ENCODE peak calls at places on chromosomes 3 and 15, in ten cellular contexts. One of them, this sample, is unnamed.

GRCh38 chr3:129934234-129935123 is 40.0 kb upstream of the TRH start:
- DNase-seq in breast epithelium: no peak
- DNase-seq in T47D: peak
- DNase-seq in amygdala: peak
- DNase-seq in NCI-H510A treated with DMSO at 0.1 percent for 48 hours: peak
- DNase-seq in GM10248: peak
- DNase-seq in activated CD4-positive, alpha-beta T cell treated with anti-CD3 and anti-CD28 coated beads, Interleukin-2, amount 50 U/mL, for 1 hour: peak
- DNase-seq in lower leg skin: peak
- DNase-seq in EH: peak
- DNase-seq in amniotic epithelial cell: no peak
- DNase-seq in this sample: no peak

GRCh38 chr3:195054311-195054710 is 216.6 kb downstream of the XXYLT1 start:
- DNase-seq in activated CD4-positive, alpha-beta T cell treated with anti-CD3 and anti-CD28 coated beads, Interleukin-2, amount 50 U/mL, for 1 hour: no peak
- DNase-seq in GM10248: no peak
- DNase-seq in NCI-H510A treated with DMSO at 0.1 percent for 48 hours: no peak
- DNase-seq in lower leg skin: no peak
- DNase-seq in breast epithelium: no peak
- DNase-seq in amygdala: no peak
- DNase-seq in T47D: no peak
- DNase-seq in amniotic epithelial cell: no peak
- DNase-seq in EH: no peak
- DNase-seq in this sample: no peak

GRCh38 chr15:29671308-29671981 is 150.8 kb downstream of the TJP1 start:
- DNase-seq in T47D: no peak
- DNase-seq in amygdala: no peak
- DNase-seq in amniotic epithelial cell: peak
- DNase-seq in lower leg skin: no peak
- DNase-seq in EH: peak
- DNase-seq in GM10248: no peak
- DNase-seq in NCI-H510A treated with DMSO at 0.1 percent for 48 hours: no peak
- DNase-seq in breast epithelium: no peak
- DNase-seq in activated CD4-positive, alpha-beta T cell treated with anti-CD3 and anti-CD28 coated beads, Interleukin-2, amount 50 U/mL, for 1 hour: no peak
- DNase-seq in this sample: no peak

GRCh38 chr3:29978036-29978435 is 628.4 kb upstream of the TGFBR2 start:
- DNase-seq in EH: peak
- DNase-seq in amniotic epithelial cell: no peak
- DNase-seq in breast epithelium: no peak
- DNase-seq in activated CD4-positive, alpha-beta T cell treated with anti-CD3 and anti-CD28 coated beads, Interleukin-2, amount 50 U/mL, for 1 hour: no peak
- DNase-seq in GM10248: no peak
- DNase-seq in lower leg skin: no peak
- DNase-seq in NCI-H510A treated with DMSO at 0.1 percent for 48 hours: no peak
- DNase-seq in T47D: peak
- DNase-seq in amygdala: no peak
- DNase-seq in this sample: no peak

GRCh38 chr3:65597952-65598413 is 440.7 kb downstream of the MAGI1 start:
- DNase-seq in GM10248: peak
- DNase-seq in EH: no peak
- DNase-seq in amniotic epithelial cell: no peak
- DNase-seq in breast epithelium: no peak
- DNase-seq in NCI-H510A treated with DMSO at 0.1 percent for 48 hours: no peak
- DNase-seq in lower leg skin: no peak
- DNase-seq in activated CD4-positive, alpha-beta T cell treated with anti-CD3 and anti-CD28 coated beads, Interleukin-2, amount 50 U/mL, for 1 hour: no peak
- DNase-seq in amygdala: peak
- DNase-seq in T47D: no peak
- DNase-seq in this sample: no peak

GRCh38 chr3:71713041-71713440 is 12.2 kb downstream of the EIF4E3 start:
- DNase-seq in GM10248: no peak
- DNase-seq in lower leg skin: no peak
- DNase-seq in amygdala: no peak
- DNase-seq in NCI-H510A treated with DMSO at 0.1 percent for 48 hours: peak
- DNase-seq in EH: no peak
- DNase-seq in T47D: peak
- DNase-seq in amniotic epithelial cell: no peak
- DNase-seq in breast epithelium: no peak
- DNase-seq in activated CD4-positive, alpha-beta T cell treated with anti-CD3 and anti-CD28 coated beads, Interleukin-2, amount 50 U/mL, for 1 hour: no peak
- DNase-seq in this sample: no peak

GRCh38 chr3:170724599-170724998 is 138.7 kb upstream of the SLC7A14 start:
- DNase-seq in GM10248: no peak
- DNase-seq in amniotic epithelial cell: peak
- DNase-seq in T47D: no peak
- DNase-seq in activated CD4-positive, alpha-beta T cell treated with anti-CD3 and anti-CD28 coated beads, Interleukin-2, amount 50 U/mL, for 1 hour: no peak
- DNase-seq in EH: peak
- DNase-seq in breast epithelium: no peak
- DNase-seq in lower leg skin: peak
- DNase-seq in amygdala: no peak
- DNase-seq in NCI-H510A treated with DMSO at 0.1 percent for 48 hours: no peak
- DNase-seq in this sample: no peak

GRCh38 chr15:34841220-34841841 is 46.0 kb upstream of the ACTC1 start:
- DNase-seq in amygdala: no peak
- DNase-seq in activated CD4-positive, alpha-beta T cell treated with anti-CD3 and anti-CD28 coated beads, Interleukin-2, amount 50 U/mL, for 1 hour: no peak
- DNase-seq in breast epithelium: no peak
- DNase-seq in lower leg skin: no peak
- DNase-seq in GM10248: no peak
- DNase-seq in EH: peak
- DNase-seq in amniotic epithelial cell: no peak
- DNase-seq in NCI-H510A treated with DMSO at 0.1 percent for 48 hours: no peak
- DNase-seq in T47D: no peak
- DNase-seq in this sample: no peak

GRCh38 chr15:72342385-72342784 is 22.4 kb upstream of the CELF6 start:
- DNase-seq in lower leg skin: no peak
- DNase-seq in NCI-H510A treated with DMSO at 0.1 percent for 48 hours: no peak
- DNase-seq in amniotic epithelial cell: peak
- DNase-seq in T47D: peak
- DNase-seq in amygdala: no peak
- DNase-seq in GM10248: no peak
- DNase-seq in activated CD4-positive, alpha-beta T cell treated with anti-CD3 and anti-CD28 coated beads, Interleukin-2, amount 50 U/mL, for 1 hour: peak
- DNase-seq in EH: peak
- DNase-seq in breast epithelium: no peak
- DNase-seq in this sample: no peak

GRCh38 chr3:171660126-171660661 is 150.1 kb downstream of the PLD1 start:
- DNase-seq in amniotic epithelial cell: no peak
- DNase-seq in EH: no peak
- DNase-seq in GM10248: no peak
- DNase-seq in breast epithelium: no peak
- DNase-seq in activated CD4-positive, alpha-beta T cell treated with anti-CD3 and anti-CD28 coated beads, Interleukin-2, amount 50 U/mL, for 1 hour: no peak
- DNase-seq in amygdala: no peak
- DNase-seq in NCI-H510A treated with DMSO at 0.1 percent for 48 hours: no peak
- DNase-seq in T47D: no peak
- DNase-seq in lower leg skin: no peak
- DNase-seq in this sample: no peak

GRCh38 chr3:183555541-183556081 is at the start of gene KLHL6:
- DNase-seq in amniotic epithelial cell: no peak
- DNase-seq in lower leg skin: peak
- DNase-seq in GM10248: peak
- DNase-seq in NCI-H510A treated with DMSO at 0.1 percent for 48 hours: no peak
- DNase-seq in EH: no peak
- DNase-seq in amygdala: no peak
- DNase-seq in activated CD4-positive, alpha-beta T cell treated with anti-CD3 and anti-CD28 coated beads, Interleukin-2, amount 50 U/mL, for 1 hour: peak
- DNase-seq in breast epithelium: no peak
- DNase-seq in T47D: no peak
- DNase-seq in this sample: peak

GRCh38 chr15:89377042-89377841 is 42.6 kb upstream of the POLG start:
- DNase-seq in breast epithelium: no peak
- DNase-seq in T47D: no peak
- DNase-seq in amygdala: no peak
- DNase-seq in GM10248: no peak
- DNase-seq in NCI-H510A treated with DMSO at 0.1 percent for 48 hours: no peak
- DNase-seq in activated CD4-positive, alpha-beta T cell treated with anti-CD3 and anti-CD28 coated beads, Interleukin-2, amount 50 U/mL, for 1 hour: no peak
- DNase-seq in amniotic epithelial cell: no peak
- DNase-seq in EH: no peak
- DNase-seq in lower leg skin: no peak
- DNase-seq in this sample: no peak

This sample was measured in T-helper 1 cell.